ENCODE peak calls at places on chromosomes 5 and 9, in nine cellular contexts. One of them, this sample, is unnamed.

GRCh38 chr9:19642256-19642655 is 146.6 kb downstream of the SLC24A2 start:
- DNase-seq in CD4-positive, CD25-positive, alpha-beta regulatory T cell: no peak
- DNase-seq in A549: no peak
- DNase-seq in spleen: no peak
- DNase-seq in neural progenitor cell: no peak
- DNase-seq in HCT116: no peak
- DNase-seq in ovary: no peak
- DNase-seq in CD8-positive, alpha-beta memory T cell: no peak
- DNase-seq in adrenal gland: no peak
- DNase-seq in this sample: no peak

GRCh38 chr9:37622462-37622861 is 28.3 kb upstream of the FRMPD1 start:
- DNase-seq in CD4-positive, CD25-positive, alpha-beta regulatory T cell: no peak
- DNase-seq in A549: no peak
- DNase-seq in spleen: no peak
- DNase-seq in neural progenitor cell: no peak
- DNase-seq in HCT116: no peak
- DNase-seq in ovary: no peak
- DNase-seq in CD8-positive, alpha-beta memory T cell: no peak
- DNase-seq in adrenal gland: no peak
- DNase-seq in this sample: no peak

GRCh38 chr9:33843312-33843950 is 26.5 kb downstream of the UBE2R2 start:
- DNase-seq in CD4-positive, CD25-positive, alpha-beta regulatory T cell: no peak
- DNase-seq in A549: no peak
- DNase-seq in spleen: peak; percentile 77
- DNase-seq in neural progenitor cell: no peak
- DNase-seq in HCT116: no peak
- DNase-seq in ovary: no peak
- DNase-seq in CD8-positive, alpha-beta memory T cell: no peak
- DNase-seq in adrenal gland: no peak
- DNase-seq in this sample: no peak

GRCh38 chr5:150286820-150287219 is 2.8 kb downstream of the CAMK2A start:
- DNase-seq in CD4-positive, CD25-positive, alpha-beta regulatory T cell: no peak
- DNase-seq in A549: peak; percentile 57
- DNase-seq in spleen: peak; percentile 40
- DNase-seq in neural progenitor cell: peak; percentile 75
- DNase-seq in HCT116: peak; percentile 35
- DNase-seq in ovary: peak; percentile 8
- DNase-seq in CD8-positive, alpha-beta memory T cell: no peak
- DNase-seq in adrenal gland: no peak
- DNase-seq in this sample: no peak

GRCh38 chr5:55415071-55415470 is 107.3 kb downstream of the MTREX start:
- DNase-seq in CD4-positive, CD25-positive, alpha-beta regulatory T cell: no peak
- DNase-seq in A549: no peak
- DNase-seq in spleen: no peak
- DNase-seq in neural progenitor cell: no peak
- DNase-seq in HCT116: no peak
- DNase-seq in ovary: no peak
- DNase-seq in CD8-positive, alpha-beta memory T cell: no peak
- DNase-seq in adrenal gland: no peak
- DNase-seq in this sample: no peak

GRCh38 chr9:94865599-94866456 is 139.3 kb downstream of the AOPEP start:
- DNase-seq in CD4-positive, CD25-positive, alpha-beta regulatory T cell: no peak
- DNase-seq in A549: peak; percentile 62
- DNase-seq in spleen: no peak
- DNase-seq in neural progenitor cell: peak; percentile 63
- DNase-seq in HCT116: no peak
- DNase-seq in ovary: peak; percentile 73
- DNase-seq in CD8-positive, alpha-beta memory T cell: no peak
- DNase-seq in adrenal gland: no peak
- DNase-seq in this sample: no peak

GRCh38 chr5:95861221-95861857 is 38.8 kb upstream of the GLRX start:
- DNase-seq in CD4-positive, CD25-positive, alpha-beta regulatory T cell: no peak
- DNase-seq in A549: peak; percentile 90
- DNase-seq in spleen: no peak
- DNase-seq in neural progenitor cell: no peak
- DNase-seq in HCT116: peak; percentile 24
- DNase-seq in ovary: peak; percentile 53
- DNase-seq in CD8-positive, alpha-beta memory T cell: no peak
- DNase-seq in adrenal gland: peak; percentile 72
- DNase-seq in this sample: peak; percentile 13

GRCh38 chr5:149656576-149657182 is 73.4 kb upstream of the PPARGC1B start:
- DNase-seq in CD4-positive, CD25-positive, alpha-beta regulatory T cell: no peak
- DNase-seq in A549: peak; percentile 43
- DNase-seq in spleen: no peak
- DNase-seq in neural progenitor cell: peak; percentile 65
- DNase-seq in HCT116: no peak
- DNase-seq in ovary: peak; percentile 44
- DNase-seq in CD8-positive, alpha-beta memory T cell: no peak
- DNase-seq in adrenal gland: no peak
- DNase-seq in this sample: no peak

GRCh38 chr9:109329274-109330258 is 8.7 kb upstream of the EPB41L4B start:
- DNase-seq in CD4-positive, CD25-positive, alpha-beta regulatory T cell: no peak
- DNase-seq in A549: peak; percentile 28
- DNase-seq in spleen: no peak
- DNase-seq in neural progenitor cell: no peak
- DNase-seq in HCT116: no peak
- DNase-seq in ovary: peak; percentile 86
- DNase-seq in CD8-positive, alpha-beta memory T cell: no peak
- DNase-seq in adrenal gland: peak; percentile 88
- DNase-seq in this sample: no peak

GRCh38 chr5:134043793-134044525 is 39.2 kb upstream of the VDAC1 start:
- DNase-seq in CD4-positive, CD25-positive, alpha-beta regulatory T cell: no peak
- DNase-seq in A549: no peak
- DNase-seq in spleen: no peak
- DNase-seq in neural progenitor cell: no peak
- DNase-seq in HCT116: no peak
- DNase-seq in ovary: no peak
- DNase-seq in CD8-positive, alpha-beta memory T cell: no peak
- DNase-seq in adrenal gland: no peak
- DNase-seq in this sample: no peak

GRCh38 chr5:45697211-45697610 is 1.0 kb upstream of the HCN1 start:
- DNase-seq in CD4-positive, CD25-positive, alpha-beta regulatory T cell: no peak
- DNase-seq in A549: no peak
- DNase-seq in spleen: no peak
- DNase-seq in neural progenitor cell: no peak
- DNase-seq in HCT116: no peak
- DNase-seq in ovary: no peak
- DNase-seq in CD8-positive, alpha-beta memory T cell: no peak
- DNase-seq in adrenal gland: no peak
- DNase-seq in this sample: no peak

GRCh38 chr9:37309136-37309535 is 113.4 kb upstream of the GRHPR start:
- DNase-seq in CD4-positive, CD25-positive, alpha-beta regulatory T cell: peak; percentile 11
- DNase-seq in A549: peak; percentile 44
- DNase-seq in spleen: no peak
- DNase-seq in neural progenitor cell: peak; percentile 46
- DNase-seq in HCT116: no peak
- DNase-seq in ovary: no peak
- DNase-seq in CD8-positive, alpha-beta memory T cell: no peak
- DNase-seq in adrenal gland: no peak
- DNase-seq in this sample: no peak

GRCh38 chr5:115979203-115979602 is 16.9 kb downstream of the LVRN start:
- DNase-seq in CD4-positive, CD25-positive, alpha-beta regulatory T cell: no peak
- DNase-seq in A549: no peak
- DNase-seq in spleen: no peak
- DNase-seq in neural progenitor cell: no peak
- DNase-seq in HCT116: no peak
- DNase-seq in ovary: peak; percentile 42
- DNase-seq in CD8-positive, alpha-beta memory T cell: no peak
- DNase-seq in adrenal gland: no peak
- DNase-seq in this sample: no peak

GRCh38 chr5:132138260-132138659 is 64.7 kb downstream of the CSF2 start:
- DNase-seq in CD4-positive, CD25-positive, alpha-beta regulatory T cell: no peak
- DNase-seq in A549: no peak
- DNase-seq in spleen: no peak
- DNase-seq in neural progenitor cell: no peak
- DNase-seq in HCT116: no peak
- DNase-seq in ovary: no peak
- DNase-seq in CD8-positive, alpha-beta memory T cell: no peak
- DNase-seq in adrenal gland: no peak
- DNase-seq in this sample: no peak

GRCh38 chr5:139482050-139482889 is at the start of gene STING1:
- DNase-seq in CD4-positive, CD25-positive, alpha-beta regulatory T cell: peak; percentile 70
- DNase-seq in A549: no peak
- DNase-seq in spleen: peak; percentile 88
- DNase-seq in neural progenitor cell: no peak
- DNase-seq in HCT116: peak; percentile 71
- DNase-seq in ovary: peak; percentile 87
- DNase-seq in CD8-positive, alpha-beta memory T cell: peak; percentile 80
- DNase-seq in adrenal gland: peak; percentile 76
- DNase-seq in this sample: peak; percentile 33

GRCh38 chr5:56532411-56532935 is 282.9 kb upstream of the MAP3K1 start:
- DNase-seq in CD4-positive, CD25-positive, alpha-beta regulatory T cell: no peak
- DNase-seq in A549: no peak
- DNase-seq in spleen: no peak
- DNase-seq in neural progenitor cell: no peak
- DNase-seq in HCT116: no peak
- DNase-seq in ovary: no peak
- DNase-seq in CD8-positive, alpha-beta memory T cell: no peak
- DNase-seq in adrenal gland: no peak
- DNase-seq in this sample: no peak

GRCh38 chr5:140051950-140052349 is 8.9 kb upstream of the NRG2 start:
- DNase-seq in CD4-positive, CD25-positive, alpha-beta regulatory T cell: no peak
- DNase-seq in A549: no peak
- DNase-seq in spleen: no peak
- DNase-seq in neural progenitor cell: no peak
- DNase-seq in HCT116: no peak
- DNase-seq in ovary: no peak
- DNase-seq in CD8-positive, alpha-beta memory T cell: no peak
- DNase-seq in adrenal gland: no peak
- DNase-seq in this sample: no peak

GRCh38 chr5:134426362-134426761 is 14.7 kb upstream of the CDKN2AIPNL start:
- DNase-seq in CD4-positive, CD25-positive, alpha-beta regulatory T cell: no peak
- DNase-seq in A549: no peak
- DNase-seq in spleen: peak; percentile 44
- DNase-seq in neural progenitor cell: no peak
- DNase-seq in HCT116: no peak
- DNase-seq in ovary: no peak
- DNase-seq in CD8-positive, alpha-beta memory T cell: no peak
- DNase-seq in adrenal gland: no peak
- DNase-seq in this sample: no peak

GRCh38 chr5:180670157-180670556 is 20.8 kb upstream of the FLT4 start:
- DNase-seq in CD4-positive, CD25-positive, alpha-beta regulatory T cell: no peak
- DNase-seq in A549: no peak
- DNase-seq in spleen: no peak
- DNase-seq in neural progenitor cell: no peak
- DNase-seq in HCT116: no peak
- DNase-seq in ovary: no peak
- DNase-seq in CD8-positive, alpha-beta memory T cell: no peak
- DNase-seq in adrenal gland: no peak
- DNase-seq in this sample: no peak

GRCh38 chr9:132616725-132617124 is 34.3 kb downstream of the BARHL1 start:
- DNase-seq in CD4-positive, CD25-positive, alpha-beta regulatory T cell: no peak
- DNase-seq in A549: no peak
- DNase-seq in spleen: no peak
- DNase-seq in neural progenitor cell: no peak
- DNase-seq in HCT116: no peak
- DNase-seq in ovary: no peak
- DNase-seq in CD8-positive, alpha-beta memory T cell: no peak
- DNase-seq in adrenal gland: no peak
- DNase-seq in this sample: no peak
- H3K4me1 ChIP-seq in CD4-positive, CD25-positive, alpha-beta regulatory T cell: no peaks in the 10 kb centered on the region
- H3K4me1 ChIP-seq in A549: no peaks in the 10 kb centered on the region
- H3K4me1 ChIP-seq in spleen: no peaks in the 10 kb centered on the region
- H3K4me1 ChIP-seq in neural progenitor cell: peaks cover 14% of the 10 kb centered on the region
- H3K4me1 ChIP-seq in HCT116: no peaks in the 10 kb centered on the region
- H3K4me1 ChIP-seq in ovary: no peaks in the 10 kb centered on the region
- H3K4me1 ChIP-seq in CD8-positive, alpha-beta memory T cell: no peaks in the 10 kb centered on the region
- H3K4me1 ChIP-seq in adrenal gland: no peaks in the 10 kb centered on the region
- H3K4me1 ChIP-seq in this sample: no peaks in the 10 kb centered on the region

DNA sequence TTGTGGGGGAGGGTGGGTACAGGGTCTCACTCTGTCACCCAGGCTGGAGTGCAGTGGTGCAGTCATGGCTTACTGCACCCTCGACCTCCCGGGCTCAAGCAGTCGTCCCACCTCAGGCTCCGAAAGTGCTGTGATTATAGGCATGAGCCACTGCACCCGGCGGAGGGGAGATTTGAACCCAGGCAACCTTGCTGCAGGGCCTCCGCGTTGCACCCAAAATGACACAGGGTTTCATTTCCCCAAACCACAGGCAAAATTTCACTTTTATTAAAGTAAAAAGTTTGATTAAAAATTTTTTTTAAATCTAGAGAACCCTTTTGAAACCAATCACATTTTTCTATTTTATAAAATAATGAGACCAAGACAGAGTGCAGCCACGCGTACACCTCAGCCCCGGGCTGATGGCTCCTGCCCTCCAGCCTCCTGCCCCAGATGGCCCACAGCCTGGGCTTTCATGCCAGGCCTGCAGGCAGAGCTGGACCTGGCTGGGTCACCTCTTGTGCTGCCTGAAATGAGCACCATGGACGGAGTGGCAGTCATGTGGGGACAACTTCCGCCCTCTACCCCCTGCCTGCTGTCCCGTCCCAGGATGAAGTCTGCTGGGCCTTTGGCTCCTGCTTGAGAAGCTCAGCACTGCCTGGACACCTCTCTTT is 30.5 kb downstream of the USP20 start:
- DNase-seq in CD4-positive, CD25-positive, alpha-beta regulatory T cell: no peak
- DNase-seq in A549: no peak
- DNase-seq in spleen: no peak
- DNase-seq in neural progenitor cell: no peak
- DNase-seq in HCT116: no peak
- DNase-seq in ovary: no peak
- DNase-seq in CD8-positive, alpha-beta memory T cell: no peak
- DNase-seq in adrenal gland: no peak
- DNase-seq in this sample: no peak
- H3K4me1 ChIP-seq in CD4-positive, CD25-positive, alpha-beta regulatory T cell: peaks cover 100% of the 10 kb centered on the region
- H3K4me1 ChIP-seq in A549: no peaks in the 10 kb centered on the region
- H3K4me1 ChIP-seq in spleen: peaks cover 83% of the 10 kb centered on the region
- H3K4me1 ChIP-seq in neural progenitor cell: no peaks in the 10 kb centered on the region
- H3K4me1 ChIP-seq in HCT116: no peaks in the 10 kb centered on the region
- H3K4me1 ChIP-seq in ovary: no peaks in the 10 kb centered on the region
- H3K4me1 ChIP-seq in CD8-positive, alpha-beta memory T cell: peaks cover 98% of the 10 kb centered on the region
- H3K4me1 ChIP-seq in adrenal gland: no peaks in the 10 kb centered on the region
- H3K4me1 ChIP-seq in this sample: no peaks in the 10 kb centered on the region

GRCh38 chr9:13163287-13163686 is 116.2 kb downstream of the MPDZ start:
- DNase-seq in CD4-positive, CD25-positive, alpha-beta regulatory T cell: no peak
- DNase-seq in A549: no peak
- DNase-seq in spleen: no peak
- DNase-seq in neural progenitor cell: no peak
- DNase-seq in HCT116: no peak
- DNase-seq in ovary: no peak
- DNase-seq in CD8-positive, alpha-beta memory T cell: no peak
- DNase-seq in adrenal gland: no peak
- DNase-seq in this sample: no peak
- H3K4me1 ChIP-seq in CD4-positive, CD25-positive, alpha-beta regulatory T cell: no peaks in the 10 kb centered on the region
- H3K4me1 ChIP-seq in A549: no peaks in the 10 kb centered on the region
- H3K4me1 ChIP-seq in spleen: no peaks in the 10 kb centered on the region
- H3K4me1 ChIP-seq in neural progenitor cell: peaks cover 14% of the 10 kb centered on the region
- H3K4me1 ChIP-seq in HCT116: no peaks in the 10 kb centered on the region
- H3K4me1 ChIP-seq in ovary: no peaks in the 10 kb centered on the region
- H3K4me1 ChIP-seq in CD8-positive, alpha-beta memory T cell: no peaks in the 10 kb centered on the region
- H3K4me1 ChIP-seq in adrenal gland: no peaks in the 10 kb centered on the region
- H3K4me1 ChIP-seq in this sample: no peaks in the 10 kb centered on the region

DNA sequence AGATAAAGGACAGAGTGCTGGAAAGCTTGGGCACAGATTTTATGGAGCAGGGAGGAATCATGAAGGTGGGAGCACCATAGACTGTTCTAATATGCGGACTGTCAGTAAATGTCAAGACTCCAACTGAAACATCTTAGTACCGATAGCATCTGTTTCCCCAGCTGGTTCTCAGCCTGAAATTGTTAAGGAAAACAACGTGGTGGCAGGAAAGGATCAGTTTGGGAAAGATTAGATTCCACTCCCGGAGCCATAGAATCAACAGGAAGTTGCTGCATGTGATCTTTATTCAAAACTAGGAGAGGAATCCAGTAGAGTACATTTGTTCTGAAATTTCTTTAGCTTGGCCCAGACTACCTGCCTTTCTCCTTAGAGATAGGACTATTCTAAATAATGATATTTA is 559.1 kb downstream of the CSNK1G3 start:
- DNase-seq in CD4-positive, CD25-positive, alpha-beta regulatory T cell: no peak
- DNase-seq in A549: no peak
- DNase-seq in spleen: no peak
- DNase-seq in neural progenitor cell: no peak
- DNase-seq in HCT116: no peak
- DNase-seq in ovary: no peak
- DNase-seq in CD8-positive, alpha-beta memory T cell: no peak
- DNase-seq in adrenal gland: no peak
- DNase-seq in this sample: no peak
- H3K4me1 ChIP-seq in CD4-positive, CD25-positive, alpha-beta regulatory T cell: no peaks in the 10 kb centered on the region
- H3K4me1 ChIP-seq in A549: no peaks in the 10 kb centered on the region
- H3K4me1 ChIP-seq in spleen: no peaks in the 10 kb centered on the region
- H3K4me1 ChIP-seq in neural progenitor cell: peaks cover 9% of the 10 kb centered on the region
- H3K4me1 ChIP-seq in HCT116: no peaks in the 10 kb centered on the region
- H3K4me1 ChIP-seq in ovary: no peaks in the 10 kb centered on the region
- H3K4me1 ChIP-seq in CD8-positive, alpha-beta memory T cell: no peaks in the 10 kb centered on the region
- H3K4me1 ChIP-seq in adrenal gland: no peaks in the 10 kb centered on the region
- H3K4me1 ChIP-seq in this sample: no peaks in the 10 kb centered on the region